ENCODE peak calls at places on chromosomes 4 and X, in five cellular contexts. W is neural progenitor cell, G is uterus, K is upper lobe of left lung, I is AG04450. L is an unnamed sample.

GRCh38 chr4:7217039-7217438 is 24.7 kb downstream of the SORCS2 start:
- DNase-seq in W (no peak), G (no peak), K (peak; percentile 54), I (no peak), L (no peak)

GRCh38 chrX:25531096-25531495 is 515.3 kb upstream of the ARX start:
- DNase-seq in W (no peak), G (no peak), K (no peak), I (no peak), L (no peak)

GRCh38 chrX:69546417-69546816 is 42.3 kb downstream of the NALF2 start:
- DNase-seq in W (no peak), G (no peak), K (no peak), I (no peak), L (no peak)

GRCh38 chrX:26203556-26203955 is 11.3 kb downstream of the MAGEB6 start:
- DNase-seq in W (no peak), G (no peak), K (no peak), I (no peak), L (no peak)

GRCh38 chr4:99652596-99653436 is 4.8 kb downstream of the C4orf54 start:
- DNase-seq in W (no peak), G (no peak), K (peak; percentile 72), I (no peak), L (peak; percentile 73)

GRCh38 chr4:3431446-3431993 is 10.2 kb upstream of the HGFAC start:
- DNase-seq in W (no peak), G (no peak), K (peak; percentile 77), I (no peak), L (no peak)

GRCh38 chrX:70171636-70172035 is 5.6 kb upstream of the DGAT2L6 start:
- DNase-seq in W (peak; percentile 65), G (no peak), K (no peak), I (no peak), L (no peak)

GRCh38 chrX:3271485-3272186 is 74.8 kb downstream of the MXRA5 start:
- DNase-seq in W (no peak), G (no peak), K (no peak), I (no peak), L (no peak)

GRCh38 chrX:104329731-104330130 is 75.0 kb upstream of the ESX1 start:
- DNase-seq in W (no peak), G (no peak), K (no peak), I (no peak), L (no peak)

GRCh38 chrX:65744965-65745364 is 77.5 kb downstream of the MSN start:
- DNase-seq in W (no peak), G (no peak), K (no peak), I (no peak), L (no peak)

GRCh38 chr4:143711543-143712159 is 11.2 kb upstream of the FREM3 start:
- DNase-seq in W (peak; percentile 38), G (no peak), K (no peak), I (no peak), L (no peak)

GRCh38 chrX:22325091-22325490 is 52.4 kb downstream of the CBLL2 start:
- DNase-seq in W (no peak), G (no peak), K (no peak), I (no peak), L (no peak)

GRCh38 chr4:69167300-69167699 is 47.2 kb downstream of the UGT2B11 start:
- DNase-seq in W (no peak), G (no peak), K (no peak), I (no peak), L (no peak)

GRCh38 chr4:184953421-184953820 is 64.9 kb upstream of the HELT start:
- DNase-seq in W (no peak), G (no peak), K (no peak), I (no peak), L (no peak)

GRCh38 chrX:40975951-40976350 is 109.3 kb upstream of the USP9X start:
- DNase-seq in W (no peak), G (no peak), K (no peak), I (no peak), L (no peak)

GRCh38 chr4:20512053-20512810 is 188.0 kb upstream of the PACRGL start:
- DNase-seq in W (no peak), G (no peak), K (no peak), I (no peak), L (no peak)

GRCh38 chr4:7015383-7016035 is 27.7 kb upstream of the TADA2B start:
- DNase-seq in W (no peak), G (no peak), K (no peak), I (no peak), L (no peak)

DNA sequence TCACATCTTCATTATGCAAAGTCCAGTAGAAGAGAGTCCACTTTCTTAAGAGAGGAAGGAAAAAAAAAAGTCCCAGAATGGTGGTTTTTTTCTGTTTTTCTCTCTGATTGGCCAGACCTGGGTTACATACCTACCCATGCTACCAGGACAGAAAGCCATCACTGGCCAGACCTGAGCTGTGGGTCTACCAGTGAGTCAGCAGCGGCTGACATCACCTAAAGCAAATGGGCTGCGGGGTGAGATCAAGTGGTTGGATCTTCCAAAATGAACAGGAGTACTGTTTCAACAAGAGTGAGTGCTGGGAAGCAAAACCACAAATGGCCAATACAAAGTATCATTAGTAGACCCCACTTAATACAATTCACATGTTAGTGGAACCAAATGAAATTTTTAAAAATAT is 1.6 kb upstream of the NDST3 start:
- DNase-seq in W (no peak), G (no peak), K (no peak), I (no peak), L (no peak)
- H3K4me3 ChIP-seq in W (peak overlapping the region; percentile 93), G (no peak overlapping the region), K (no peak overlapping the region), I (no peak overlapping the region), L (no peak overlapping the region)

GRCh38 chr4:82589756-82590155 is 28.0 kb upstream of the TMEM150C start:
- DNase-seq in W (no peak), G (no peak), K (no peak), I (no peak), L (no peak)

GRCh38 chr4:82594466-82594865 is 32.7 kb upstream of the TMEM150C start:
- DNase-seq in W (no peak), G (no peak), K (no peak), I (no peak), L (no peak)

GRCh38 chr4:82591592-82591991 is 29.8 kb upstream of the TMEM150C start:
- DNase-seq in W (peak; percentile 21), G (no peak), K (no peak), I (no peak), L (no peak)

GRCh38 chr4:82593416-82593815 is 31.6 kb upstream of the TMEM150C start:
- DNase-seq in W (no peak), G (no peak), K (no peak), I (no peak), L (no peak)

GRCh38 chr4:82592639-82593038 is 30.9 kb upstream of the TMEM150C start:
- DNase-seq in W (no peak), G (no peak), K (no peak), I (no peak), L (no peak)
- TF ChIP-seq CTCF in W (no peak), G (no peak), K (no peak), I (no peak), L (no peak)

DNA sequence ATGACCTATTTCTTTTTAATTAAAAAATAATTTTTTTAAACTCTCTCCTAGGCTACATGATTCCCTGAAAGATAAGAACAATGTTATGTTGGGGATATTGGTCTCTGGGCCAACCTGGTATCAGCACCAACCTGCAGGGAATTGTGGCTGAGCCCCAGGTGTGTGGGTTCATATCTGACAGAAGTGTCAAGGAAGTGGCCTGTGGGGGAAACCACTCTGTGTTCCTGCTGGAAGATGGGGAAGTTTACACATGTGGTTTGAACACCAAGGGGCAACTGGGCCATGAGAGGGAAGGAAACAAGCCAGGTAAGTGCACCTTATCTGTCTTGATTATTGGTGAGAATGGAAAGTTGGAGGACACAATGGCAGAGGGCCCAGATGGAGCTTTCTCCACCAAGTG is 13.5 kb downstream of the HERC3 start:
- DNase-seq in W (no peak), G (no peak), K (no peak), I (no peak), L (no peak)
- H3K27ac ChIP-seq in W (no peak overlapping the region), G (no peak overlapping the region), K (no peak overlapping the region), I (no peak overlapping the region), L (no peak overlapping the region)

DNA sequence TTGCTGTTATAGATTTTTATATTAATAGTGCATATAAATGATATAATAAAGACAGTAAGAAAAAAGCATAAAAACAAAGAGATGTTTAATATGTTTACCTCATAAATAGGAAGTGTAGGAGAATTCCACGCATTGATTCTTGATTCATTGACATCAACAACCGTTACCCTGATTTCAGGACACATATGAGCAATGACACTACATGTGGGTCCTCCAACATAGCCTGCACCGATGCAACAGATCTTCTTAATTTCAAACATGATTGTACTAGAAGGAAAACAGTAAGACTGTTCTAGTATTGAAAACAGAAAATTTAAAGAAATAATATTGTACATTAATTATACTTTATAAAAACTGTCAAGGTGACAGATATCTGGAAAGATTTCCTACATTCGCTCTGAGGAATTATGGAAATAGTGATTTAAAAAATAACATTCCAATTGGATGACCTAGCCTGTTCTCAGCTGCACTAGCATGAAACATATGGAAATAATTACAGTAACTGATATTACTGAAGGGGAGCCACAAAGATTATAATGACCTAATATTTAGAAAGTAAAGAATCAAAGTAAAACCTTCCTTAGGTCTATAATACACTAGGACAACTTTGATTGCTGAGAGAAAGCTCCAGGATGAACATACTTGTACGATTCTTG is 5.9 kb downstream of the UGDH start:
- DNase-seq in W (no peak), G (no peak), K (no peak), I (no peak), L (no peak)
- H3K4me3 ChIP-seq in W (no peak overlapping the region), G (no peak overlapping the region), K (no peak overlapping the region), I (peak overlapping the region; percentile 15), L (no peak overlapping the region)

GRCh38 chr4:43855283-43855682 is 593.3 kb downstream of the KCTD8 start:
- DNase-seq in W (no peak), G (no peak), K (no peak), I (no peak), L (no peak)
- TF ChIP-seq CTCF in W (no peak), G (no peak), K (no peak), I (no peak), L (no peak)

L was measured in gastrocnemius medialis.